ENCODE peak calls at places on chromosome 11, in nine cellular contexts. A is GM12865, O is PC-9, I is GM12864, W is A549, S is RWPE1, V is WTC11, B is choroid plexus epithelial cell, N is stomach. Z is an unnamed sample.

GRCh38 chr11:34358666-34359547 is 1.1 kb upstream of the ABTB2 start:
- DNase-seq in A (peak), O (peak), I (no peak), W (peak), S (peak), V (peak), B (peak), N (peak), Z (peak)

GRCh38 chr11:62556102-62556871 is 9.7 kb upstream of the AHNAK start:
- DNase-seq in A (peak), O (peak), I (peak), W (peak), S (peak), V (peak), B (peak), N (peak), Z (peak)

GRCh38 chr11:69882270-69882608 is 63.0 kb upstream of the FGF3 start:
- DNase-seq in A (no peak), O (peak), I (no peak), W (no peak), S (no peak), V (no peak), B (no peak), N (no peak), Z (no peak)

GRCh38 chr11:69393865-69394233 is 87.6 kb upstream of the LINC01488 start:
- DNase-seq in A (no peak), O (no peak), I (no peak), W (no peak), S (no peak), V (no peak), B (no peak), N (no peak), Z (no peak)

GRCh38 chr11:450809-451451 is 851 bp downstream of the PTDSS2 start:
- DNase-seq in A (peak), O (peak), I (peak), W (peak), S (peak), V (peak), B (peak), N (peak), Z (no peak)

GRCh38 chr11:95337175-95337957 is 106.4 kb upstream of the SESN3 start:
- DNase-seq in A (peak), O (no peak), I (peak), W (no peak), S (peak), V (peak), B (peak), N (peak), Z (no peak)

GRCh38 chr11:13051257-13051656 is 42.1 kb downstream of the RASSF10 start:
- DNase-seq in A (no peak), O (peak), I (no peak), W (peak), S (peak), V (no peak), B (no peak), N (no peak), Z (no peak)

GRCh38 chr11:35064114-35064800 is 74.7 kb upstream of the CD44 start:
- DNase-seq in A (no peak), O (no peak), I (no peak), W (no peak), S (no peak), V (no peak), B (peak), N (no peak), Z (no peak)

GRCh38 chr11:119432484-119433368 is 9.8 kb upstream of the THY1 start:
- DNase-seq in A (no peak), O (no peak), I (no peak), W (no peak), S (peak), V (no peak), B (peak), N (no peak), Z (no peak)

GRCh38 chr11:74134661-74135515 is 35.9 kb downstream of the C2CD3 start:
- DNase-seq in A (no peak), O (no peak), I (no peak), W (no peak), S (no peak), V (no peak), B (peak), N (no peak), Z (no peak)

GRCh38 chr11:125257185-125257584 is 92.6 kb downstream of the PKNOX2 start:
- DNase-seq in A (no peak), O (peak), I (no peak), W (peak), S (no peak), V (peak), B (peak), N (no peak), Z (no peak)

GRCh38 chr11:66546966-66547661 is 411 bp downstream of the ACTN3 start:
- DNase-seq in A (peak), O (no peak), I (no peak), W (no peak), S (no peak), V (no peak), B (no peak), N (no peak), Z (no peak)

GRCh38 chr11:8342821-8343681 is 79.4 kb upstream of the LMO1 start:
- DNase-seq in A (peak), O (peak), I (peak), W (no peak), S (no peak), V (no peak), B (no peak), N (no peak), Z (no peak)

GRCh38 chr11:105236631-105237030 is 97.1 kb upstream of the CARD18 start:
- DNase-seq in A (no peak), O (no peak), I (no peak), W (no peak), S (no peak), V (no peak), B (peak), N (no peak), Z (no peak)

GRCh38 chr11:2794947-2795346 is 90.6 kb downstream of the CDKN1C start:
- DNase-seq in A (no peak), O (no peak), I (no peak), W (no peak), S (no peak), V (peak), B (no peak), N (peak), Z (peak)

DNA sequence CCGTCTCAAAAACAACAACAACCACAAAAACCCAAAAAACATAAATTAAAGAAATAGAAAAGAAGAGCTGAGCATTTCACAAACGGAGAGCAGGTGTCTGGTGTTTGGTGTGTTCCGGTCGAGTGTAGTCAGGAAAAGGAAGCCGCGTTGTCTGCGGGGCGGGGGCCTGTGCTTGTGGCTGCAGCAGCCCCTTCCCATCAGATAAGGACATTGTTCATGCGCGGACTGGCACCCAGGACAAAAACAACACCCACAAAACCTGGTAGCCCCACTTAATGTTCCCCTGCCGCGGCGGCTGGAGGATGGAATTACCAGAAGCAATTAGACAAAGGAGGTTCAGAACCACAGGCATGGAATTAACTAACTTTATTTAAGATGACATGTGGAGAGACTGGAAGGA is 29.9 kb downstream of the KRTAP5-5 start:
- DNase-seq in A (no peak), O (no peak), I (no peak), W (no peak), S (no peak), V (no peak), B (no peak), N (no peak), Z (no peak)
- TF ChIP-seq CTCF in A (no peak), O (no peak), I (no peak), W (no peak), S (no peak), V (no peak), B (no peak), N (no peak), Z (no peak)

GRCh38 chr11:11117730-11118129 is 235.3 kb downstream of the CSNK2A3 start:
- DNase-seq in A (no peak), O (no peak), I (no peak), W (no peak), S (no peak), V (no peak), B (no peak), N (no peak), Z (no peak)

GRCh38 chr11:11119917-11120316 is 233.1 kb downstream of the CSNK2A3 start:
- DNase-seq in A (no peak), O (no peak), I (no peak), W (no peak), S (no peak), V (peak), B (no peak), N (no peak), Z (no peak)

GRCh38 chr11:11113676-11114075 is 239.4 kb downstream of the CSNK2A3 start:
- DNase-seq in A (peak), O (no peak), I (peak), W (no peak), S (no peak), V (no peak), B (no peak), N (no peak), Z (no peak)

DNA sequence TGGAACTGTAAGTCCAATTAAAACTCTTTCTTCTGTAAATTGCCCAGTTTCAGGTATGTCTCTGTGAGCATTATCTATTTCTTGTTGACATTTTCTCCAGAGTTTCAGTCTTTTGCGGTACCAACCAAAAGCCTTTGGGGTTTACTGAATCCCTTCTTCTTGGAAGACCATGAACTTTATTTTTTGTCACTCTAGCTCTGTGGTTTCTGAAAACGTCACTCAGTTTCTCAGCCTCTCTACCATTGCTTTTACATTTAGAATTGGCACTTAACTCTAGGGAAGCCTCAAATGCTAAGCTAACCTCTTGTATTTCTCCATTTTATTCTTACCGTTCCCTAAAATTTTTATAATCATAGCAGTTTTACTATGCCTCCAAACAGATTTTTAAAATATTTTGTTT is 237.6 kb downstream of the CSNK2A3 start:
- DNase-seq in A (no peak), O (no peak), I (no peak), W (no peak), S (no peak), V (no peak), B (no peak), N (no peak), Z (no peak)
- TF ChIP-seq CTCF in A (no peak), O (no peak), I (no peak), W (no peak), S (no peak), V (no peak), B (no peak), N (no peak), Z (no peak)

GRCh38 chr11:64245797-64246623 is 733 bp downstream of the PPP1R14B start:
- DNase-seq in A (peak), O (peak), I (no peak), W (peak), S (peak), V (no peak), B (peak), N (peak), Z (no peak)

GRCh38 chr11:64245401-64245796 is 1.3 kb downstream of the PPP1R14B start:
- DNase-seq in A (peak), O (no peak), I (no peak), W (no peak), S (no peak), V (no peak), B (no peak), N (peak), Z (no peak)

GRCh38 chr11:64248578-64248977 is 1.8 kb upstream of the PPP1R14B start:
- DNase-seq in A (no peak), O (no peak), I (no peak), W (no peak), S (no peak), V (peak), B (no peak), N (no peak), Z (no peak)

GRCh38 chr11:64247729-64248531 is 1.2 kb upstream of the PPP1R14B start:
- DNase-seq in A (no peak), O (no peak), I (no peak), W (no peak), S (no peak), V (no peak), B (no peak), N (no peak), Z (no peak)

DNA sequence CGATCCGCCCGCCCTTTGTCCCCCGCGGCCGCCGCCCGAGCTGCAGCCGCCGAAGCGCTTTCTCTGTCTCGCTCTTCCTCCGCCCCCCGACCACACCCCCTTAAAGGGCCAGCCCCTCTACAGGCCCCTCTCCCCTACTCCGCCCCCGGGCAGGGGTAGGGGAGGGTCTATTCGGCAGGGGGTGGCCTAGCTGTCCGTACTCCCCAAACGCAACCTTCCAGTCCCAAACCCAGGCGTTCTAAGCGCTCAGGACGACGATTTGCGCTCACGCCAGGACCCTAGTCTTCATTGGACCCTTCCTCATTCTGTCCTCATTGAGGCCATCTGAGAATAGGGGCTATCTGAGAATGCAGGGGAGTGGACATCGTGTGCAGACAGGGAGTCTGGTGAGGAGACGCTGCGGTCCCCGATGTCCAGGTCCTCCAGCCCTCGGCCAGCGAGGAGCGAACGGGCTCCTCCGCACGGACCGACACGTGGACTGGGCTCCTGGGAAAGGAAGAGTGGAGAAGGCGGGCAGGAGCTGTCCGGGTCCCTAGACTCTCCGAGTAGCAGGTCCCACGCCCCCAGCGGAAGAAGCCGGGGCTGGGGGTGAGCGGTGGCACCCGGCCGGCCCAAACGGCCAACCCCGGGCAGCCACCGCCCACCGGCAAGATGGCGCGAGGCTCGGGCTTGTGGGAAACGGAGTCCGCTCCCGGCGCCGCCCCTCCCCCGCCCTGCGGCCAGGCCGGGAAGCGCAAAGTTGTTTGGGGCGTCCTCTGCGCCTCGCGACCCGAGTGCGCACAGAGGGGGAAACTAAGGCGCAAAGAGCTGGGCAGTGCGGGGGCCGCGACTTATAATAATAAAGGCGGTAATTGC is at the start of gene PPP1R14B:
- DNase-seq in A (peak), O (peak), I (no peak), W (peak), S (peak), V (peak), B (peak), N (peak), Z (peak)
- TF ChIP-seq CTCF in A (no peak), O (peak), I (no peak), W (no peak), S (no peak), V (no peak), B (peak), N (no peak), Z (peak)

GRCh38 chr11:76861490-76861953 is 804 bp downstream of the ACER3 start:
- DNase-seq in A (no peak), O (no peak), I (no peak), W (no peak), S (peak), V (no peak), B (no peak), N (no peak), Z (no peak)

GRCh38 chr11:76863196-76863777 is 2.6 kb downstream of the ACER3 start:
- DNase-seq in A (no peak), O (no peak), I (no peak), W (no peak), S (no peak), V (no peak), B (no peak), N (no peak), Z (no peak)

GRCh38 chr11:76859708-76860233 is 947 bp upstream of the ACER3 start:
- DNase-seq in A (no peak), O (no peak), I (no peak), W (no peak), S (no peak), V (no peak), B (no peak), N (no peak), Z (no peak)

GRCh38 chr11:76857776-76858461 is 2.8 kb upstream of the ACER3 start:
- DNase-seq in A (peak), O (no peak), I (no peak), W (no peak), S (no peak), V (no peak), B (no peak), N (no peak), Z (no peak)

DNA sequence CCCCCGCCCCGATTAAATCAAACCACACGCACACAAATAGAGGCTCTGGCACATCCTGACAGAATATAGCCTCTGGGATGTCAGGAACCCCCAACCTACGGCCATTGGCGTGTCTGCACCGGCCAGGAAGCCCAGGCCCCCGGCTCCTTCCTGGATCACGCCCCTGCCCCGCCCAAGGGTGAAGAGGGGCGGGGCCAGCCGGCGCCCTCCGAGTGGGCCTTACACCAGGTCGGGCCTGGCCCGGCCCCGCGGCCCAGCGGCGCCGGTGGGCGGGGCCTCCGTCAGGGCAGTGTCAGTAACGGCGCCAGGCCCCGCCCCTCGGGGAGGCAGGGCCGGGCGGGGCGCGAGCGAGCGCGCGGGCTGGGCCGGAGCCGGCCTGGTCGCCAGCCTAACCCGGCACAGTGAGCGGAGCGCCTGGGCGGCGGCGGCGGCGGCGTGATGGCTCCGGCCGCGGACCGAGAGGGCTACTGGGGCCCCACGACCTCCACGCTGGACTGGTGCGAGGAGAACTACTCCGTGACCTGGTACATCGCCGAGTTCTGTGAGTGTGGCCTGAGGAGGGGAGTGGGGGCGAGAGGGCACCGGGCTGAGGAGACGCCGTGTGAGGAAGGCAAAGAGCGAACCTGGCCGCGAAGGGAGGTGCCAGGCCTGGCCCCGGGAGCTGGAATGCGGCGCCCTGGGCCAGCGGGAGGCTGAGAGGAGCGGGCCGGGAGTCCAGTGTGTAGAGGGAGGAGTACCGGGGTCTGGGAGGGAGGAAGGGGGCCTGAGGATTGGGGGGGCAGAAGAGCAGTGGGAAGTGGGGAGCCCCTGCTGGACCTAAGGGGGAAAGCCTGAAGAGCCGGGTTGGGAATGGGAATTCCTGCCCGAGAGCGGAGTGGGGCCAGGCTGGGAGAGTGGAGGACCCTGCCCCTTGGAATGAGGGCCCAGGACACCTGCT is at the start of gene ACER3:
- DNase-seq in A (peak), O (peak), I (peak), W (peak), S (peak), V (peak), B (peak), N (peak), Z (peak)
- TF ChIP-seq CTCF in A (no peak), O (peak), I (peak), W (no peak), S (peak), V (no peak), B (peak), N (no peak), Z (peak)

GRCh38 chr11:9757809-9758675 is 94.2 kb downstream of the SWAP70 start:
- DNase-seq in A (peak), O (no peak), I (no peak), W (peak), S (peak), V (peak), B (peak), N (peak), Z (peak)
- TF ChIP-seq CTCF in A (peak), O (peak), I (peak), W (peak), S (peak), V (peak), B (peak), N (no peak), Z (peak)

DNA sequence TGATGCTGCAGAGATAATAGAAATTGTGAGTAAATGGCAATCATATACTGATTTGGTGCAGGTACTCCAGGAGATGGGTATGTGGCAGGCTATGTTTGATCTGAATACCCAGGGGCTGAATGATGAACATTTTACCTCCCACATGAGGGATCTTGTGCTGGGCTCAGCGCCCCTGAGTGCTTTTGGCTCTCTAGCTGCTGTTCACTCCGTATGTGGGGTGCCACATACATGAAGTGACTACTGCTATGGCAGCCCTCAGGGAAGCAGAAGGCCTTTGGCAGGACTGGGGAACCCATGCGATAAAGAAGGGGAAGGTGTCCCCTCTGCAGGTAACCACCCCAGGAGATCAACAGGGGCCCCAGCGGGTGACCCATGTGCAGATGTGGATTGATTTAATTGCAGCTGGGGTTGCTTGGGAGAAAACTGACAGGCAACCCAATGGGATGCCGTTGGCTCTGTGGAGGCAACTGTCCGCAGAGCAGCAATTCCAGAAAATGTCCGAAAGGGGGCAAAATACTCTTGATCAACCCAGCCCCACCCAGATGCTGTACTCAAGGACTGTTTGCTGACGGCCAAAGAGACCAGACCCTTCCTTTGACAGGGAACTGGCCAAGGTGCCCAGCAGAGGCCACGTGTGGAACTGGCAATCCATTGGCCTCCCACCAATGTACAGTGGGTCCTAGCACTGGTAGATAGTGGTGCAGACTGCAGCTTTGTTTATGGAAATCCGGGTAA is 29.5 kb upstream of the KCNA4 start:
- DNase-seq in A (peak), O (no peak), I (no peak), W (no peak), S (no peak), V (peak), B (no peak), N (no peak), Z (no peak)
- TF ChIP-seq CTCF in A (peak), O (no peak), I (peak), W (no peak), S (no peak), V (no peak), B (no peak), N (no peak), Z (peak)

GRCh38 chr11:82012276-82012675 is 721.4 kb downstream of the FAM181B start:
- DNase-seq in A (no peak), O (no peak), I (no peak), W (no peak), S (no peak), V (no peak), B (no peak), N (no peak), Z (no peak)
- TF ChIP-seq CTCF in A (no peak), O (no peak), I (no peak), W (no peak), S (no peak), V (no peak), B (no peak), N (no peak), Z (no peak)

GRCh38 chr11:87722756-87723599 is 452.3 kb downstream of the RAB38 start:
- DNase-seq in A (peak), O (peak), I (no peak), W (no peak), S (peak), V (peak), B (peak), N (peak), Z (no peak)
- TF ChIP-seq CTCF in A (peak), O (peak), I (peak), W (peak), S (peak), V (peak), B (peak), N (no peak), Z (peak)

GRCh38 chr11:110447897-110448522 is 18.3 kb downstream of the FDX1 start:
- DNase-seq in A (peak), O (no peak), I (no peak), W (no peak), S (no peak), V (no peak), B (peak), N (no peak), Z (no peak)
- TF ChIP-seq CTCF in A (peak), O (peak), I (peak), W (peak), S (peak), V (no peak), B (peak), N (no peak), Z (peak)

Z was measured in type B pancreatic cell.